ENCODE peak calls at places on chromosomes 1 and 21, in eight cellular contexts. A is mesothelial cell of epicardium; E is AG04449; L is stomach; N is D721Med; Z is CD8-positive, alpha-beta T cell; B is NB4; V is progenitor cell of endocrine pancreas. X is an unnamed sample.

GRCh38 chr1:114695430-114696093 is at the start of gene AMPD1:
- DNase-seq in A (no peak), E (peak; percentile 38), L (no peak), N (no peak), Z (no peak), B (no peak), V (no peak), X (no peak)

GRCh38 chr1:91583326-91583755 is 82.7 kb downstream of the CDC7 start:
- DNase-seq in A (no peak), E (peak; percentile 73), L (no peak), N (no peak), Z (no peak), B (no peak), V (no peak), X (peak; percentile 89)

GRCh38 chr1:237470712-237471310 is 419.9 kb downstream of the ZP4 start:
- DNase-seq in A (no peak), E (no peak), L (peak; percentile 50), N (no peak), Z (no peak), B (peak; percentile 95), V (no peak), X (no peak)

GRCh38 chr1:177913762-177914540 is 55.9 kb downstream of the SEC16B start:
- DNase-seq in A (no peak), E (no peak), L (peak; percentile 65), N (no peak), Z (no peak), B (peak; percentile 24), V (no peak), X (peak; percentile 4)

GRCh38 chr1:192070213-192070612 is 88.0 kb upstream of the RGS18 start:
- DNase-seq in A (no peak), E (no peak), L (no peak), N (no peak), Z (no peak), B (no peak), V (no peak), X (no peak)

GRCh38 chr1:47618830-47619229 is 181.0 kb downstream of the FOXD2 start:
- DNase-seq in A (peak; percentile 3), E (no peak), L (no peak), N (no peak), Z (no peak), B (no peak), V (no peak), X (no peak)

GRCh38 chr1:15423355-15424077 is 13.8 kb downstream of the EFHD2 start:
- DNase-seq in A (no peak), E (no peak), L (no peak), N (no peak), Z (no peak), B (peak; percentile 44), V (no peak), X (no peak)

GRCh38 chr1:182198006-182198605 is 136.6 kb upstream of the ZNF648 start:
- DNase-seq in A (no peak), E (no peak), L (no peak), N (no peak), Z (no peak), B (peak; percentile 50), V (no peak), X (no peak)

GRCh38 chr21:46416551-46416950 is 42.1 kb upstream of the DIP2A start:
- DNase-seq in A (no peak), E (no peak), L (no peak), N (no peak), Z (no peak), B (no peak), V (no peak), X (no peak)

GRCh38 chr1:145708063-145708462 is 895 bp upstream of the PDZK1 start:
- DNase-seq in A (no peak), E (no peak), L (no peak), N (no peak), Z (no peak), B (no peak), V (no peak), X (no peak)

GRCh38 chr1:151492120-151492519 is 19.1 kb upstream of the CGN start:
- DNase-seq in A (no peak), E (no peak), L (no peak), N (no peak), Z (no peak), B (no peak), V (no peak), X (no peak)

GRCh38 chr1:172533511-172534116 is 664 bp downstream of the SUCO start:
- DNase-seq in A (no peak), E (no peak), L (peak; percentile 30), N (no peak), Z (peak; percentile 15), B (peak; percentile 62), V (no peak), X (no peak)

GRCh38 chr1:23177438-23178380 is 9.1 kb upstream of the LUZP1 start:
- DNase-seq in A (peak; percentile 84), E (no peak), L (peak; percentile 64), N (no peak), Z (peak; percentile 14), B (peak; percentile 80), V (peak; percentile 63), X (no peak)

GRCh38 chr1:150420560-150421265 is 56.8 kb downstream of the RPRD2 start:
- DNase-seq in A (no peak), E (no peak), L (no peak), N (no peak), Z (no peak), B (no peak), V (no peak), X (no peak)

GRCh38 chr1:12188657-12189327 is 22.0 kb downstream of the TNFRSF1B start:
- DNase-seq in A (no peak), E (no peak), L (no peak), N (no peak), Z (no peak), B (no peak), V (no peak), X (no peak)

GRCh38 chr1:16076003-16076870 is 2.8 kb upstream of the FAM131C start:
- DNase-seq in A (no peak), E (peak; percentile 65), L (no peak), N (no peak), Z (no peak), B (peak; percentile 33), V (no peak), X (peak; percentile 59)

GRCh38 chr1:43373034-43373940 is 5.5 kb upstream of the ELOVL1 start:
- DNase-seq in A (no peak), E (no peak), L (no peak), N (no peak), Z (no peak), B (no peak), V (no peak), X (peak; percentile 46)

GRCh38 chr1:155294520-155295182 is 6.6 kb downstream of the PKLR start:
- DNase-seq in A (no peak), E (no peak), L (no peak), N (no peak), Z (no peak), B (no peak), V (no peak), X (no peak)

GRCh38 chr1:183331095-183331742 is 87.0 kb downstream of the NMNAT2 start:
- DNase-seq in A (peak; percentile 66), E (no peak), L (no peak), N (no peak), Z (no peak), B (no peak), V (no peak), X (no peak)

GRCh38 chr1:97796716-97797115 is 124.1 kb downstream of the DPYD start:
- DNase-seq in A (no peak), E (no peak), L (no peak), N (no peak), Z (no peak), B (no peak), V (no peak), X (no peak)

GRCh38 chr1:244325056-244325764 is 126.5 kb downstream of the ADSS2 start:
- DNase-seq in A (no peak), E (no peak), L (peak; percentile 43), N (no peak), Z (peak; percentile 9), B (peak; percentile 87), V (no peak), X (no peak)

GRCh38 chr1:246149543-246149942 is 357.5 kb downstream of the SMYD3 start:
- DNase-seq in A (no peak), E (no peak), L (no peak), N (no peak), Z (no peak), B (no peak), V (no peak), X (no peak)
- TF ChIP-seq CTCF in A (no peak), E (no peak), L (no peak), N (no peak), Z (no peak), B (no peak), V (no peak), X (no peak)

DNA sequence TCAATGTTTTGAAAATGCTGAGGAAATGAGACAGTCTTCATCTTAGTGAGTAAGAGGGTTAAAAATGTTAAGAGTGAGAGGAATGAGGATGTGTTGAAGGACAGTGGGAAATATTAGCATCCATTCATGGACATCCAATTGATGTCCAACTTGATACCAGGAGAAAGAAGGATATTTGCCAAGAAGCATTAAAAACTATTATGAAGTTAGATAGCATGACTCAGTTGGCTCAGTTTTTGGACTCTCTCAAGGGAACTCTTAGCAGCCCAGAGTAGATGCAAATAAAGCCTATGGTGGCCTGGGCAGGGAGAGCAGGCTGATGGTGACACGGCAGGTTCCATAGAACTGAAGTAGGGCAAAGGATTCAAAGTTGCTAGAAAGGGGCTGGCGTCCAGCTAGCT is 171.0 kb downstream of the ZZZ3 start:
- DNase-seq in A (no peak), E (peak; percentile 93), L (no peak), N (no peak), Z (no peak), B (no peak), V (no peak), X (peak; percentile 86)
- TF ChIP-seq CTCF in A (no peak), E (no peak), L (no peak), N (no peak), Z (no peak), B (no peak), V (no peak), X (no peak)

GRCh38 chr1:159828916-159829634 is 2.4 kb downstream of the SLAMF8 start:
- DNase-seq in A (no peak), E (no peak), L (peak; percentile 49), N (no peak), Z (no peak), B (peak; percentile 77), V (no peak), X (no peak)
- TF ChIP-seq CTCF in A (peak; percentile 13), E (peak; percentile 19), L (peak; percentile 34), N (peak; percentile 54), Z (no peak), B (peak; percentile 56), V (peak; percentile 61), X (peak; percentile 33)

DNA sequence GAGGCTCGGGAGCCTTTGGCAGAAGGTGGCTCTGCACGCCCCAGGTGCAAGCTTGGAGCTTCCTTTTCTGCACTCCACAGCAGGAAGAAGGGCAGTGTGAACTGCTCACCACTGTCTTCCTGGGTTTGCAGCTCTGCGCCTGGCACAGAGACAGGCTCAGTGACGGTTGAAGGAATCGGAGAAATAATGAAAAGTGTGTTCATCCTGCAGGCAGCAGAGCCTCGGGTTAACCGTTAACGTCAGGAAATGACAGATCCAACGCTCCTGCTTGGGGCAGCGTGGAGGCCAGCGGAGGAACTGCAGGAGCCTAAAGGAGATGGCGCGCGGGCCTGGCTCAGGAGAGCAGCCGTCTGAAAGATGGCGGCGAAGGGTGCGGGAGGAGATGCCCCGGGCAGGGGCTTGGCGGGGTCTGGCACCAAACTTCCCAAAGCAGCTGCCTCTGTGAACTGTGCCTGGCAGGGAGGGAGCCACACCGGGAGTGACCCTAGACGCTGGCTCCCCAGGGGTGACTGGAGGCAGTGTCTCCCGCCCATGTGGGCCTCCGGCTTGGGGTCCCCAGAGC is 10.9 kb upstream of the SAMD11 start:
- DNase-seq in A (peak; percentile 37), E (no peak), L (no peak), N (no peak), Z (no peak), B (peak; percentile 63), V (peak; percentile 23), X (no peak)
- TF ChIP-seq CTCF in A (no peak), E (peak; percentile 47), L (no peak), N (no peak), Z (no peak), B (peak; percentile 3), V (peak; percentile 51), X (peak; percentile 24)

GRCh38 chr1:201714542-201715276 is 114.2 kb upstream of the IPO9 start:
- DNase-seq in A (no peak), E (peak; percentile 99), L (peak; percentile 70), N (no peak), Z (no peak), B (peak; percentile 92), V (no peak), X (peak; percentile 98)
- TF ChIP-seq CTCF in A (no peak), E (no peak), L (no peak), N (no peak), Z (no peak), B (no peak), V (no peak), X (no peak)

X was measured in BJ.